ENCODE peak calls at places on chromosomes 2 and 18, in ten cellular contexts. One of them, this sample, is unnamed.

GRCh38 chr2:231530099-231531085 is at the start of gene NMUR1:
- DNase-seq in H1: peak; percentile 91
- DNase-seq in transverse colon: peak; percentile 67
- DNase-seq in HCT116: peak; percentile 19
- DNase-seq in breast epithelium: no peak
- DNase-seq in endothelial cell of umbilical vein: peak; percentile 39
- DNase-seq in upper lobe of left lung: peak; percentile 95
- DNase-seq in stomach: peak; percentile 71
- DNase-seq in sigmoid colon: peak; percentile 76
- DNase-seq in GM12878: no peak
- DNase-seq in this sample: peak; percentile 95

GRCh38 chr2:113700186-113700841 is 56.1 kb downstream of the SLC35F5 start:
- DNase-seq in H1: no peak
- DNase-seq in transverse colon: no peak
- DNase-seq in HCT116: no peak
- DNase-seq in breast epithelium: no peak
- DNase-seq in endothelial cell of umbilical vein: no peak
- DNase-seq in upper lobe of left lung: no peak
- DNase-seq in stomach: no peak
- DNase-seq in sigmoid colon: no peak
- DNase-seq in GM12878: peak; percentile 51
- DNase-seq in this sample: peak; percentile 86

GRCh38 chr18:58625839-58626238 is 3.1 kb downstream of the ALPK2 start:
- DNase-seq in H1: no peak
- DNase-seq in transverse colon: no peak
- DNase-seq in HCT116: no peak
- DNase-seq in breast epithelium: no peak
- DNase-seq in endothelial cell of umbilical vein: no peak
- DNase-seq in upper lobe of left lung: no peak
- DNase-seq in stomach: no peak
- DNase-seq in sigmoid colon: no peak
- DNase-seq in GM12878: no peak
- DNase-seq in this sample: no peak

GRCh38 chr2:69452687-69453086 is 15.5 kb upstream of the NFU1 start:
- DNase-seq in H1: no peak
- DNase-seq in transverse colon: no peak
- DNase-seq in HCT116: no peak
- DNase-seq in breast epithelium: no peak
- DNase-seq in endothelial cell of umbilical vein: no peak
- DNase-seq in upper lobe of left lung: no peak
- DNase-seq in stomach: no peak
- DNase-seq in sigmoid colon: no peak
- DNase-seq in GM12878: no peak
- DNase-seq in this sample: no peak

GRCh38 chr2:237072067-237072931 is 13.4 kb upstream of the COPS8 start:
- DNase-seq in H1: peak; percentile 99
- DNase-seq in transverse colon: peak; percentile 79
- DNase-seq in HCT116: peak; percentile 19
- DNase-seq in breast epithelium: peak; percentile 82
- DNase-seq in endothelial cell of umbilical vein: peak; percentile 72
- DNase-seq in upper lobe of left lung: no peak
- DNase-seq in stomach: peak; percentile 85
- DNase-seq in sigmoid colon: peak; percentile 88
- DNase-seq in GM12878: no peak
- DNase-seq in this sample: peak; percentile 91

GRCh38 chr2:152425765-152426710 is 91.1 kb downstream of the FMNL2 start:
- DNase-seq in H1: no peak
- DNase-seq in transverse colon: no peak
- DNase-seq in HCT116: no peak
- DNase-seq in breast epithelium: no peak
- DNase-seq in endothelial cell of umbilical vein: no peak
- DNase-seq in upper lobe of left lung: no peak
- DNase-seq in stomach: no peak
- DNase-seq in sigmoid colon: no peak
- DNase-seq in GM12878: no peak
- DNase-seq in this sample: no peak

GRCh38 chr18:30135938-30136337 is 906.6 kb downstream of the DSC3 start:
- DNase-seq in H1: no peak
- DNase-seq in transverse colon: no peak
- DNase-seq in HCT116: no peak
- DNase-seq in breast epithelium: no peak
- DNase-seq in endothelial cell of umbilical vein: no peak
- DNase-seq in upper lobe of left lung: no peak
- DNase-seq in stomach: no peak
- DNase-seq in sigmoid colon: no peak
- DNase-seq in GM12878: no peak
- DNase-seq in this sample: no peak

GRCh38 chr2:23607925-23608324 is 222.9 kb downstream of the KLHL29 start:
- DNase-seq in H1: no peak
- DNase-seq in transverse colon: no peak
- DNase-seq in HCT116: no peak
- DNase-seq in breast epithelium: no peak
- DNase-seq in endothelial cell of umbilical vein: no peak
- DNase-seq in upper lobe of left lung: no peak
- DNase-seq in stomach: no peak
- DNase-seq in sigmoid colon: no peak
- DNase-seq in GM12878: no peak
- DNase-seq in this sample: no peak

GRCh38 chr2:196123679-196124373 is 47.6 kb downstream of the STK17B start:
- DNase-seq in H1: no peak
- DNase-seq in transverse colon: no peak
- DNase-seq in HCT116: no peak
- DNase-seq in breast epithelium: no peak
- DNase-seq in endothelial cell of umbilical vein: peak; percentile 36
- DNase-seq in upper lobe of left lung: no peak
- DNase-seq in stomach: no peak
- DNase-seq in sigmoid colon: no peak
- DNase-seq in GM12878: no peak
- DNase-seq in this sample: no peak

GRCh38 chr18:58405107-58405898 is 223.6 kb downstream of the ALPK2 start:
- DNase-seq in H1: no peak
- DNase-seq in transverse colon: no peak
- DNase-seq in HCT116: no peak
- DNase-seq in breast epithelium: no peak
- DNase-seq in endothelial cell of umbilical vein: no peak
- DNase-seq in upper lobe of left lung: peak; percentile 43
- DNase-seq in stomach: no peak
- DNase-seq in sigmoid colon: no peak
- DNase-seq in GM12878: no peak
- DNase-seq in this sample: no peak

GRCh38 chr2:61770298-61770697 is 83.6 kb downstream of the FAM161A start:
- DNase-seq in H1: no peak
- DNase-seq in transverse colon: no peak
- DNase-seq in HCT116: no peak
- DNase-seq in breast epithelium: no peak
- DNase-seq in endothelial cell of umbilical vein: no peak
- DNase-seq in upper lobe of left lung: no peak
- DNase-seq in stomach: no peak
- DNase-seq in sigmoid colon: no peak
- DNase-seq in GM12878: no peak
- DNase-seq in this sample: no peak

GRCh38 chr2:226649871-226650660 is 149.6 kb downstream of the IRS1 start:
- DNase-seq in H1: peak; percentile 56
- DNase-seq in transverse colon: peak; percentile 82
- DNase-seq in HCT116: peak; percentile 97
- DNase-seq in breast epithelium: peak; percentile 69
- DNase-seq in endothelial cell of umbilical vein: peak; percentile 92
- DNase-seq in upper lobe of left lung: no peak
- DNase-seq in stomach: peak; percentile 79
- DNase-seq in sigmoid colon: peak; percentile 88
- DNase-seq in GM12878: peak; percentile 33
- DNase-seq in this sample: peak; percentile 72

GRCh38 chr18:57427429-57428181 is 7.6 kb upstream of the ONECUT2 start:
- DNase-seq in H1: peak; percentile 73
- DNase-seq in transverse colon: no peak
- DNase-seq in HCT116: no peak
- DNase-seq in breast epithelium: no peak
- DNase-seq in endothelial cell of umbilical vein: no peak
- DNase-seq in upper lobe of left lung: peak; percentile 78
- DNase-seq in stomach: no peak
- DNase-seq in sigmoid colon: no peak
- DNase-seq in GM12878: no peak
- DNase-seq in this sample: peak; percentile 83

GRCh38 chr18:35458677-35459441 is 38.9 kb downstream of the INO80C start:
- DNase-seq in H1: peak; percentile 55
- DNase-seq in transverse colon: peak; percentile 58
- DNase-seq in HCT116: peak; percentile 34
- DNase-seq in breast epithelium: no peak
- DNase-seq in endothelial cell of umbilical vein: peak; percentile 98
- DNase-seq in upper lobe of left lung: no peak
- DNase-seq in stomach: peak; percentile 55
- DNase-seq in sigmoid colon: peak; percentile 74
- DNase-seq in GM12878: peak; percentile 20
- DNase-seq in this sample: peak; percentile 86

DNA sequence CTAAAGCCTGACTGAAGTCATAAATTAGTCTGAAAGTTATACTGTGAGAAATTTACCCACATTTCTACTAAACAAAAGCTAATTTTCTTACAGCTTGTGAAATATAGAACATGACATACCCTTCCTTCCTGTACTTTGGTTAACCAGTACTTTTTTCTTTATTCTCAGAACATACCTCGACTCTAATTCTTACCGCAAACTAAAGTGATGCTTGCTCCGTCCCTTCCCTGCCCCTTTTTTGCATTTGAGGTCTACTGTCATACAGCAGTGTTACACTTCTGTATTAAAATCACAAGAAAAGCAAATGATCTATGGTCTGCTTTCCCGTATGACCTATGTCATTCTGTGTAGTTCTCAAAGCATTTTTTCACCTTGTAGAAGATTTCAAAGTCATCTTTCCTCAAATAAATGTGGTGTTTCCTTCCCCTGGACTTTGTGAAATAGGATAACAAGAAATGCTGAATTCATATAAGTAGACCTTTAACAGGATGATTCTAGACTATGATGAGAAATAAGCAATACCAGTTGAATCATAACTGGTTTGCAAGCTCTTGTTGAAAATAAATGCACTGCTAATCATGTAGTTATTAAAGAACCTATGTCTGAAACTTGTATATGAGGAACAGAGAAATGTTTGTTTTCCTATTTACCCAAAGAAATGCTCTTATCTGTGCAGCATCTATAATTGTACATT is 30.4 kb downstream of the CYTIP start:
- DNase-seq in H1: no peak
- DNase-seq in transverse colon: no peak
- DNase-seq in HCT116: no peak
- DNase-seq in breast epithelium: no peak
- DNase-seq in endothelial cell of umbilical vein: no peak
- DNase-seq in upper lobe of left lung: no peak
- DNase-seq in stomach: no peak
- DNase-seq in sigmoid colon: no peak
- DNase-seq in GM12878: peak; percentile 97
- DNase-seq in this sample: no peak
- TF ChIP-seq POLR2AphosphoS5 in H1: no peak
- TF ChIP-seq POLR2AphosphoS5 in transverse colon: peak; percentile 40
- TF ChIP-seq POLR2AphosphoS5 in HCT116: no peak
- TF ChIP-seq POLR2AphosphoS5 in breast epithelium: no peak
- TF ChIP-seq POLR2AphosphoS5 in endothelial cell of umbilical vein: no peak
- TF ChIP-seq POLR2AphosphoS5 in upper lobe of left lung: no peak
- TF ChIP-seq POLR2AphosphoS5 in stomach: no peak
- TF ChIP-seq POLR2AphosphoS5 in sigmoid colon: no peak
- TF ChIP-seq POLR2AphosphoS5 in GM12878: peak; percentile 65
- TF ChIP-seq POLR2AphosphoS5 in this sample: no peak

GRCh38 chr18:11224166-11224565 is 74.8 kb upstream of the PIEZO2 start:
- DNase-seq in H1: no peak
- DNase-seq in transverse colon: no peak
- DNase-seq in HCT116: no peak
- DNase-seq in breast epithelium: no peak
- DNase-seq in endothelial cell of umbilical vein: no peak
- DNase-seq in upper lobe of left lung: no peak
- DNase-seq in stomach: no peak
- DNase-seq in sigmoid colon: no peak
- DNase-seq in GM12878: no peak
- DNase-seq in this sample: no peak

GRCh38 chr18:11219571-11219970 is 70.2 kb upstream of the PIEZO2 start:
- DNase-seq in H1: no peak
- DNase-seq in transverse colon: no peak
- DNase-seq in HCT116: no peak
- DNase-seq in breast epithelium: no peak
- DNase-seq in endothelial cell of umbilical vein: no peak
- DNase-seq in upper lobe of left lung: no peak
- DNase-seq in stomach: no peak
- DNase-seq in sigmoid colon: no peak
- DNase-seq in GM12878: no peak
- DNase-seq in this sample: no peak
- TF ChIP-seq POLR2A in H1: no peak
- TF ChIP-seq POLR2A in transverse colon: no peak
- TF ChIP-seq POLR2A in HCT116: no peak
- TF ChIP-seq POLR2A in breast epithelium: no peak
- TF ChIP-seq POLR2A in endothelial cell of umbilical vein: no peak
- TF ChIP-seq POLR2A in upper lobe of left lung: no peak
- TF ChIP-seq POLR2A in stomach: no peak
- TF ChIP-seq POLR2A in sigmoid colon: no peak
- TF ChIP-seq POLR2A in GM12878: no peak
- TF ChIP-seq POLR2A in this sample: no peak

GRCh38 chr2:95728878-95729511 is 137.2 kb downstream of the TRIM43 start:
- DNase-seq in H1: peak; percentile 54
- DNase-seq in transverse colon: peak; percentile 69
- DNase-seq in HCT116: peak; percentile 86
- DNase-seq in breast epithelium: peak; percentile 65
- DNase-seq in endothelial cell of umbilical vein: peak; percentile 78
- DNase-seq in upper lobe of left lung: no peak
- DNase-seq in stomach: peak; percentile 75
- DNase-seq in sigmoid colon: peak; percentile 82
- DNase-seq in GM12878: peak; percentile 17
- DNase-seq in this sample: no peak
- TF ChIP-seq CTCF in H1: no peak
- TF ChIP-seq CTCF in transverse colon: peak; percentile 59
- TF ChIP-seq CTCF in HCT116: peak; percentile 91
- TF ChIP-seq CTCF in breast epithelium: peak; percentile 91
- TF ChIP-seq CTCF in endothelial cell of umbilical vein: peak; percentile 34
- TF ChIP-seq CTCF in upper lobe of left lung: peak; percentile 79
- TF ChIP-seq CTCF in stomach: peak; percentile 46
- TF ChIP-seq CTCF in sigmoid colon: peak; percentile 63
- TF ChIP-seq CTCF in GM12878: peak; percentile 50
- TF ChIP-seq CTCF in this sample: peak; percentile 59

DNA sequence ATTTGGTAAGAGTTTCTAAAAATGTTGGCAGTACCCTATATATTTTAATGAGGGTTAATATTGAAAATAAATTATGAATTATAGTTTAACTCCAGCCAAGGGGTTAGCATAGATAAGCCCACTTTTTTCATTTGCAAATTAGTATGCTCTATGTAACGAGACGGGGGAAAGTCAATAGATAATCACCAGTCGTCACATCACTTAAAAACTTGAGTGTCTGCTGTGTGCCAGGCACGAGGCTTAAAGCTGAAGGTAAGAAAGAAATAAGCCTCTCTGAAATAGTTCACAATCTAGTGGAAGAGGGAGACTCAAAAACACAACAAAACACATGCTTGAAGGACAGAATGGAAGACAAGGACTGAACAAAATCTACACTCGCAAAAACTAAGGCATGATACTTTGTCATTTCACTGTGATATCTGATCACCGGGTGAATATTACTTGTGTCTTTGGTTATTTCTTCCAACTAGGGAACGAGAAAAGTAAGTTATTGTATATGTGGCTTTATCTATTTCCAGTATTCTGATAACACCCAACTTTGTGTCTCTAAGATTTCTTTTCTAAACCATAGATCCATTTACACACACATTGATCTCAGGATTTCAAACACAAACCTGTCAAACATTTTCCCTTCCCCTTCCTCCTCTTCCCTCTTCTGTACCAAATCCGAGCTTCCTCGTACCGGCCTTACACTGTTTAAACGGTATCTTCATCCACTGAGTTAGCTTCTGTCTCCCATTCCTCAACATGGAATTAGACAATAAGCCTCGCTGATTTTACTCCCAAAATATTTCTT is 199.1 kb downstream of the PIEZO2 start:
- DNase-seq in H1: no peak
- DNase-seq in transverse colon: no peak
- DNase-seq in HCT116: no peak
- DNase-seq in breast epithelium: no peak
- DNase-seq in endothelial cell of umbilical vein: no peak
- DNase-seq in upper lobe of left lung: no peak
- DNase-seq in stomach: no peak
- DNase-seq in sigmoid colon: no peak
- DNase-seq in GM12878: no peak
- DNase-seq in this sample: no peak
- TF ChIP-seq POLR2AphosphoS5 in H1: no peak
- TF ChIP-seq POLR2AphosphoS5 in transverse colon: no peak
- TF ChIP-seq POLR2AphosphoS5 in HCT116: no peak
- TF ChIP-seq POLR2AphosphoS5 in breast epithelium: no peak
- TF ChIP-seq POLR2AphosphoS5 in endothelial cell of umbilical vein: no peak
- TF ChIP-seq POLR2AphosphoS5 in upper lobe of left lung: no peak
- TF ChIP-seq POLR2AphosphoS5 in stomach: no peak
- TF ChIP-seq POLR2AphosphoS5 in sigmoid colon: no peak
- TF ChIP-seq POLR2AphosphoS5 in GM12878: peak; percentile 92
- TF ChIP-seq POLR2AphosphoS5 in this sample: no peak